ENCODE peak calls at places on chromosomes 1 and 21, in five cellular contexts. One of them, this sample, is unnamed.

GRCh38 chr1:23370744-23371710 is 1.4 kb upstream of the ZNF436 start:
- DNase-seq in K562: peak
- DNase-seq in HCT116: no peak
- DNase-seq in HepG2: no peak
- DNase-seq in GM12878: no peak
- DNase-seq in this sample: peak

GRCh38 chr1:150221552-150221951 is 14.4 kb downstream of the ANP32E start:
- DNase-seq in K562: no peak
- DNase-seq in HCT116: peak
- DNase-seq in HepG2: no peak
- DNase-seq in GM12878: no peak
- DNase-seq in this sample: peak

GRCh38 chr1:74343191-74343590 is 108.0 kb downstream of the TNNI3K start:
- DNase-seq in K562: no peak
- DNase-seq in HCT116: no peak
- DNase-seq in HepG2: no peak
- DNase-seq in GM12878: no peak
- DNase-seq in this sample: no peak

GRCh38 chr1:46615088-46615487 is 1.5 kb downstream of the MOB3C start:
- DNase-seq in K562: no peak
- DNase-seq in HCT116: no peak
- DNase-seq in HepG2: no peak
- DNase-seq in GM12878: no peak
- DNase-seq in this sample: no peak

GRCh38 chr1:177748080-177748801 is 221.6 kb downstream of the SEC16B start:
- DNase-seq in K562: no peak
- DNase-seq in HCT116: no peak
- DNase-seq in HepG2: no peak
- DNase-seq in GM12878: no peak
- DNase-seq in this sample: no peak

GRCh38 chr1:153361129-153362109 is 3.8 kb downstream of the S100A9 start:
- DNase-seq in K562: no peak
- DNase-seq in HCT116: no peak
- DNase-seq in HepG2: no peak
- DNase-seq in GM12878: no peak
- DNase-seq in this sample: no peak

GRCh38 chr1:202310071-202310725 is 31.5 kb downstream of the UBE2T start:
- DNase-seq in K562: no peak
- DNase-seq in HCT116: no peak
- DNase-seq in HepG2: no peak
- DNase-seq in GM12878: no peak
- DNase-seq in this sample: no peak

GRCh38 chr1:207981976-207982375 is 71.1 kb upstream of the CD34 start:
- DNase-seq in K562: peak
- DNase-seq in HCT116: peak
- DNase-seq in HepG2: peak
- DNase-seq in GM12878: no peak
- DNase-seq in this sample: no peak

GRCh38 chr1:248243204-248243603 is 12.0 kb downstream of the OR2M4 start:
- DNase-seq in K562: peak
- DNase-seq in HCT116: no peak
- DNase-seq in HepG2: peak
- DNase-seq in GM12878: peak
- DNase-seq in this sample: peak

GRCh38 chr1:75440274-75440673 is 170.6 kb downstream of the SLC44A5 start:
- DNase-seq in K562: no peak
- DNase-seq in HCT116: no peak
- DNase-seq in HepG2: no peak
- DNase-seq in GM12878: no peak
- DNase-seq in this sample: no peak

GRCh38 chr1:151982300-151983005 is 11.2 kb downstream of the S100A10 start:
- DNase-seq in K562: no peak
- DNase-seq in HCT116: no peak
- DNase-seq in HepG2: no peak
- DNase-seq in GM12878: no peak
- DNase-seq in this sample: no peak

GRCh38 chr1:50702395-50702794 is 257.7 kb downstream of the FAF1 start:
- DNase-seq in K562: no peak
- DNase-seq in HCT116: no peak
- DNase-seq in HepG2: no peak
- DNase-seq in GM12878: no peak
- DNase-seq in this sample: no peak

GRCh38 chr1:19682257-19682656 is 17.6 kb downstream of the HTR6 start:
- DNase-seq in K562: no peak
- DNase-seq in HCT116: no peak
- DNase-seq in HepG2: no peak
- DNase-seq in GM12878: no peak
- DNase-seq in this sample: no peak

GRCh38 chr1:155872527-155872926 is 13.2 kb downstream of the SYT11 start:
- DNase-seq in K562: no peak
- DNase-seq in HCT116: no peak
- DNase-seq in HepG2: no peak
- DNase-seq in GM12878: no peak
- DNase-seq in this sample: no peak

GRCh38 chr1:100835866-100836842 is 58.5 kb downstream of the EXTL2 start:
- DNase-seq in K562: no peak
- DNase-seq in HCT116: no peak
- DNase-seq in HepG2: no peak
- DNase-seq in GM12878: no peak
- DNase-seq in this sample: no peak

DNA sequence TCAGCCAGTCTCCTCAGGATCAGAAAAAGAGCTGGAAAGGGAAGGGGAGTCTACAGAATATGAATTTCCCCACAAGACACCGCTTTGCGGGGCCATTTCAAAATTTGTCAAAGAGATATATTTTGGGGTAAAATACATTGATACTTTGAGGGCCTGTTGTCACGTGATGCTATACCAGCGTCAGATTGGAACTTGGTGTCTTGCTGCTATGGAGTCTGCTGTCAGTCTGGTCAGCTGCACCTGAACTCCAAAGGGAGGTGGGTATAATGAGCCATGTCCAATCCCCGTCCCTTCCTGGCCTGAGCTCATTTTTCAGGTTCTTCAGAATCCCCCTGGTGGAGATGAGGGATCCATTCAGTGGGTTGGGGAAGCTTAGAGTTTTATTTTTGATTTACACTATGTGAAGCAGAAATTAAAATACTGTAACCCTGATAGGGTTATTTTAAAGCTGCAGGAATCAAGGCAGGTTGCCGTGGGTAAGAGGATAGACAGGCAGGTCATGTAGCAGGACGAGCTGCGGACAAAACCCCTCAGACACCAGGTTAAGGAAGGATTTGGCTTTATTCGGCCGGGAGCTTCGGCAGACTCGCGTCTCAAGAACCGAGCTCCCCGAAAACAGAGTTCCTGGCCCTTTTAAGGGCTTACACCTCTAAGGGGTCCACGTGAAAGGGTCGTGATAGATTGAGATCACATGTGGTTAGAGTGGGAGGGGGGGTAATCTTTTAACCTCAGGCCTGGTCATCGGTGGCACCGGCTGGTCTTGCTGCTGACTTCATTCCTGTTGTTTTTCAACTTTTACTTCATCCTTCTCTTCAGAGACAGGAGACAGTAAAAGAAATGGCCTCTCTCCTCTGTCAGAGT is 2.2 kb upstream of the POFUT2 start:
- DNase-seq in K562: no peak
- DNase-seq in HCT116: peak
- DNase-seq in HepG2: no peak
- DNase-seq in GM12878: no peak
- DNase-seq in this sample: no peak
- TF ChIP-seq JUND in K562: no peak
- TF ChIP-seq JUND in HCT116: no peak
- TF ChIP-seq JUND in HepG2: no peak
- TF ChIP-seq JUND in GM12878: no peak
- TF ChIP-seq JUND in this sample: no peak

GRCh38 chr1:234674218-234674815 is 64.3 kb upstream of the IRF2BP2 start:
- DNase-seq in K562: no peak
- DNase-seq in HCT116: no peak
- DNase-seq in HepG2: no peak
- DNase-seq in GM12878: no peak
- DNase-seq in this sample: no peak
- TF ChIP-seq JUND in K562: no peak
- TF ChIP-seq JUND in HCT116: no peak
- TF ChIP-seq JUND in HepG2: no peak
- TF ChIP-seq JUND in GM12878: no peak
- TF ChIP-seq JUND in this sample: no peak

GRCh38 chr1:169711469-169712308 is at the start of gene SELL:
- DNase-seq in K562: peak
- DNase-seq in HCT116: peak
- DNase-seq in HepG2: peak
- DNase-seq in GM12878: peak
- DNase-seq in this sample: peak
- TF ChIP-seq JUND in K562: no peak
- TF ChIP-seq JUND in HCT116: no peak
- TF ChIP-seq JUND in HepG2: no peak
- TF ChIP-seq JUND in GM12878: no peak
- TF ChIP-seq JUND in this sample: no peak

DNA sequence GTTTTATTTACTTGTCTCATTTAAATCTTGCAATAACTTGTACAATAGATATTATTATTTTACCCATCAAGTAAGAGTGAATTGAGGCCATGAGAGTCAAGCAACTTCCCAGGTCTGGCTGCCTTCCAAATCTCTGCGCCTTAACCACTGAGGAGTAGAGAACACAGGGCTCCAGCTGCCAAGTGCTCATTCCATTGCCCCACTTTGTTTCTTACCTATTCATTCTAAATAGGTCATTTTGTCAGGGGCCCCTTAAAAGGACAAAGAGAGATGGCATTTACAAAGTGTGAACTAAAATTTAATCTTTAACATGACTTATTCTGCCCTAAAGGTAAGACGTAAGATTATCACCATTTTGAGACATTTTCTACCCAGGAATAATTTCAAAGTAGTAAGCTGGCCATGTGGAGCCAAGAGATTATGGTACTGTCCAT is 3.5 kb downstream of the PPP1R15B start:
- DNase-seq in K562: peak
- DNase-seq in HCT116: no peak
- DNase-seq in HepG2: no peak
- DNase-seq in GM12878: no peak
- DNase-seq in this sample: no peak
- TF ChIP-seq JUND in K562: no peak
- TF ChIP-seq JUND in HCT116: no peak
- TF ChIP-seq JUND in HepG2: no peak
- TF ChIP-seq JUND in GM12878: no peak
- TF ChIP-seq JUND in this sample: no peak

GRCh38 chr21:43305811-43306311 is 121.1 kb downstream of the SIK1 start:
- DNase-seq in K562: no peak
- DNase-seq in HCT116: no peak
- DNase-seq in HepG2: no peak
- DNase-seq in GM12878: no peak
- DNase-seq in this sample: no peak
- TF ChIP-seq JUND in K562: no peak
- TF ChIP-seq JUND in HCT116: no peak
- TF ChIP-seq JUND in HepG2: no peak
- TF ChIP-seq JUND in GM12878: no peak
- TF ChIP-seq JUND in this sample: no peak

GRCh38 chr1:47913225-47913823 is 83.9 kb downstream of the TRABD2B start:
- DNase-seq in K562: no peak
- DNase-seq in HCT116: no peak
- DNase-seq in HepG2: peak
- DNase-seq in GM12878: no peak
- DNase-seq in this sample: no peak

GRCh38 chr1:47915677-47916353 is 81.4 kb downstream of the TRABD2B start:
- DNase-seq in K562: no peak
- DNase-seq in HCT116: no peak
- DNase-seq in HepG2: no peak
- DNase-seq in GM12878: no peak
- DNase-seq in this sample: no peak

GRCh38 chr1:47914218-47914937 is 82.8 kb downstream of the TRABD2B start:
- DNase-seq in K562: no peak
- DNase-seq in HCT116: no peak
- DNase-seq in HepG2: no peak
- DNase-seq in GM12878: no peak
- DNase-seq in this sample: no peak

GRCh38 chr1:47912756-47913155 is 84.4 kb downstream of the TRABD2B start:
- DNase-seq in K562: no peak
- DNase-seq in HCT116: no peak
- DNase-seq in HepG2: no peak
- DNase-seq in GM12878: no peak
- DNase-seq in this sample: no peak

GRCh38 chr1:47914952-47915676 is 82.1 kb downstream of the TRABD2B start:
- DNase-seq in K562: no peak
- DNase-seq in HCT116: no peak
- DNase-seq in HepG2: no peak
- DNase-seq in GM12878: no peak
- DNase-seq in this sample: no peak
- TF ChIP-seq JUND in K562: no peak
- TF ChIP-seq JUND in HCT116: no peak
- TF ChIP-seq JUND in HepG2: no peak
- TF ChIP-seq JUND in GM12878: no peak
- TF ChIP-seq JUND in this sample: no peak

DNA sequence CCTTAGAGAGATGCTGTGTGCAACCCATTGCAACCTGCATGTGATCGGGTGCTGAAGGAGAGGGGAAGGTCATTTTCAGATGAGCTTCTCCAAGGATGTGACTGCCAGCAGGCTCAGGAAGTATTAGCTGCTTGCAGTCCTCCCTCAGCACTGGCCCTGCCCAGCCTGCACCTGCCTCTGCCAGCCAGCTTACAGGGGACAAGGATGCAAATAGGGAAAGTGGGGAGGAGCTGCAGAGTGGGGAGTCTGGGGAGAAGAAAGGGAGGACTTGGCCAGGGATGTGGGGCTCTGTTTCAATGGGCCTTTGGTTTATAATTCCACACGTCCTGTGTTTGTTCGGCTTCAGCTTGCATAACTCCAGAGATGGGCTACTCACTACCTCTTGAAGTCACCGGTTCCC is 254.5 kb downstream of the RRAGC start:
- DNase-seq in K562: no peak
- DNase-seq in HCT116: no peak
- DNase-seq in HepG2: no peak
- DNase-seq in GM12878: no peak
- DNase-seq in this sample: no peak
- TF ChIP-seq JUND in K562: no peak
- TF ChIP-seq JUND in HCT116: no peak
- TF ChIP-seq JUND in HepG2: no peak
- TF ChIP-seq JUND in GM12878: no peak
- TF ChIP-seq JUND in this sample: no peak

DNA sequence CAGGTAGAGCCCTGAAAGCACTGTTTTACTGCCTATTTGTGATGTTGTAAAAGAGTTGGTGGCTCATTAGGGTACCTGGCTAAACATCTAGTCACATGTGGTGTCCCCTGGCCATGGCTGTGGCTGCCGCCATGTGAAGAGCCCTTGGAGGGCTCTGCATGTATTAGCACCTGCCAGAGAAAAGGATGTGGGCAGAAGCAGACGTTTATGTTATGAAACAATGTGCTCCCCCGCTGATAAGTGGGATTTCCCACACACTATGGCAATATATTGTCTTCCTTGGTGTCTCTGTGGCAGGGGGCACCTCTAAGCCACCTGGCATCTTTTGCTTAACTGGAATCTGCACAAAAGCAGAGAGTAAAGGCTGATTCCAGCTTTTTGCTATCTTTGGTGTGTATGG is 9.6 kb downstream of the TENT5C start:
- DNase-seq in K562: no peak
- DNase-seq in HCT116: no peak
- DNase-seq in HepG2: no peak
- DNase-seq in GM12878: no peak
- DNase-seq in this sample: no peak
- TF ChIP-seq JUND in K562: no peak
- TF ChIP-seq JUND in HCT116: no peak
- TF ChIP-seq JUND in HepG2: no peak
- TF ChIP-seq JUND in GM12878: no peak
- TF ChIP-seq JUND in this sample: no peak